ENCODE peak calls at places on chromosomes 6 and 20, in eight cellular contexts. A is uterus, X is body of pancreas, G is endothelial cell of umbilical vein, L is thyroid gland, H is gastrocnemius medialis, P is HCT116, Y is adrenal gland. T is an unnamed sample.

GRCh38 chr20:59351148-59352040 is 51.0 kb downstream of the EDN3 start:
- DNase-seq in A (no peak), X (no peak), G (no peak), L (no peak), H (no peak), P (no peak), Y (no peak), T (no peak)

GRCh38 chr6:25670793-25671513 is 18.9 kb downstream of the SCGN start:
- DNase-seq in A (no peak), X (no peak), G (peak; percentile 2), L (no peak), H (no peak), P (peak; percentile 34), Y (no peak), T (no peak)

GRCh38 chr6:88665131-88665530 is 298.3 kb downstream of the RNGTT start:
- DNase-seq in A (no peak), X (no peak), G (no peak), L (peak; percentile 37), H (no peak), P (no peak), Y (no peak), T (no peak)

GRCh38 chr6:27599859-27600532 is 127.1 kb upstream of the ZNF184 start:
- DNase-seq in A (no peak), X (no peak), G (no peak), L (no peak), H (no peak), P (no peak), Y (no peak), T (no peak)

GRCh38 chr6:54361188-54361587 is 52.9 kb downstream of the TINAG start:
- DNase-seq in A (no peak), X (no peak), G (no peak), L (no peak), H (no peak), P (no peak), Y (no peak), T (no peak)

GRCh38 chr6:35370124-35370741 is 27.9 kb downstream of the PPARD start:
- DNase-seq in A (peak; percentile 52), X (peak; percentile 19), G (peak; percentile 83), L (peak; percentile 48), H (peak; percentile 98), P (peak; percentile 73), Y (peak; percentile 86), T (peak; percentile 44)

GRCh38 chr20:53847118-53847842 is 223.1 kb downstream of the BCAS1 start:
- DNase-seq in A (no peak), X (no peak), G (no peak), L (no peak), H (no peak), P (no peak), Y (peak; percentile 10), T (no peak)

GRCh38 chr20:44142416-44142815 is 44.6 kb downstream of the JPH2 start:
- DNase-seq in A (peak; percentile 68), X (no peak), G (no peak), L (no peak), H (no peak), P (no peak), Y (no peak), T (no peak)

GRCh38 chr20:58634818-58635665 is 16.0 kb upstream of the STX16 start:
- DNase-seq in A (peak; percentile 26), X (no peak), G (no peak), L (peak; percentile 22), H (no peak), P (no peak), Y (no peak), T (no peak)

GRCh38 chr6:109349419-109349987 is 32.8 kb downstream of the CD164 start:
- DNase-seq in A (no peak), X (peak; percentile 61), G (peak; percentile 55), L (peak; percentile 38), H (no peak), P (no peak), Y (peak; percentile 47), T (no peak)

GRCh38 chr20:62202083-62202395 is 18.0 kb downstream of the HRH3 start:
- DNase-seq in A (no peak), X (no peak), G (no peak), L (no peak), H (no peak), P (no peak), Y (no peak), T (no peak)

GRCh38 chr6:108616544-108616943 is 55.8 kb downstream of the FOXO3 start:
- DNase-seq in A (no peak), X (no peak), G (no peak), L (no peak), H (no peak), P (no peak), Y (no peak), T (no peak)

GRCh38 chr6:147802400-147802799 is 293.9 kb downstream of the SAMD5 start:
- DNase-seq in A (no peak), X (no peak), G (no peak), L (no peak), H (no peak), P (no peak), Y (no peak), T (no peak)

GRCh38 chr20:6017467-6017866 is 36.4 kb downstream of the LRRN4 start:
- DNase-seq in A (no peak), X (no peak), G (no peak), L (no peak), H (no peak), P (no peak), Y (no peak), T (no peak)

GRCh38 chr6:106547053-106547414 is 82.3 kb downstream of the RTN4IP1 start:
- DNase-seq in A (no peak), X (no peak), G (peak; percentile 94), L (no peak), H (no peak), P (peak; percentile 49), Y (no peak), T (no peak)

GRCh38 chr20:16615199-16615598 is 42.0 kb upstream of the KIF16B start:
- DNase-seq in A (peak; percentile 19), X (no peak), G (peak; percentile 5), L (no peak), H (no peak), P (no peak), Y (peak; percentile 11), T (no peak)

GRCh38 chr6:116465246-116465645 is 4.1 kb downstream of the CALHM6 start:
- DNase-seq in A (no peak), X (no peak), G (peak; percentile 28), L (no peak), H (no peak), P (no peak), Y (peak; percentile 54), T (no peak)

GRCh38 chr20:59948828-59949720 is 8.9 kb downstream of the FAM217B start:
- DNase-seq in A (no peak), X (no peak), G (peak; percentile 57), L (peak; percentile 6), H (no peak), P (peak; percentile 29), Y (peak; percentile 48), T (no peak)

DNA sequence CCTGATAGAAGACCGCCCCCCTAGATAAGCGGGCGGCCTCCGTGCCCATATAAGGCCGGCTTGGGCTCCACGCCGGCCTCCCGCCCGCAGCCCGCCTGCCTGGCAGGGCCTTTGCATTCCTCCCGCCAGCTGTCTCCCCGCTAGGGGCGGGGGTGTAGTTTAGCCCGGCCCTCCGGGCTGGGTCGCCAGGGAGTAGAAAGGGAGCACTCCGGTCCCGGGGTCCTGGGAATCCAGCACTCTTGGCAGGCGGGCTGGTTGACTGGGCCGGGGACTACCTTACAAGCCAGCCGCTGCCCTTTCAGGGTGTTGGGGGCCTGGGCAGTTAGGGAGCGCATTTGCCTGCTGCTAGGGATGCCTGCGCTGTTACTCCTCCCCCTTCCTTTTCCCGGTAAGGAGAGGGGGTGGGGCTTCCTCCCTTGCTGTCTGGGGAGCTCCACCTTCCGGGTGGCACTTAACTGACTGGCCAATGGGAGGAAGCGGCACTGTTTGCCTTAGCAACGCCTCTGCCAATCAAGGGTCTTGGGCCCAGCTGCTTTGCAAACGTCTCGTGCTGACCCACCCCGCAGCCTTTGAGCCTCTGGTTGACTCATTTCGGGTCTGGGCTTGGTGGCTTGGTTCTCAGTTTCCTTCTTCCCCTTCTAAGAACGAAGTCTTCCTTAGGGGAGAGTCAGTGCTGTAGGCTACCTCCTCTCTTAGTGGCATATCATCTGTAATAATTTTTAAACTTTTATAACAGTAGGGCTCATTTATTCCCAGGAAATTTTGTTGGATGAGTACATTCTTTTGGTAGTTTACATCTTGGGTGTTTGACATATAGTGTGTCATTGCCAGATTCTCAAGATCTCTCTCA is 3.4 kb downstream of the SRF start:
- DNase-seq in A (peak; percentile 95), X (peak; percentile 97), G (peak; percentile 99), L (peak; percentile 99), H (peak; percentile 99), P (peak; percentile 94), Y (peak; percentile 99), T (peak; percentile 95)
- TF ChIP-seq CTCF in A (peak; percentile 29), X (peak; percentile 41), G (peak; percentile 28), L (no peak), H (peak; percentile 28), P (no peak), Y (no peak), T (no peak)

DNA sequence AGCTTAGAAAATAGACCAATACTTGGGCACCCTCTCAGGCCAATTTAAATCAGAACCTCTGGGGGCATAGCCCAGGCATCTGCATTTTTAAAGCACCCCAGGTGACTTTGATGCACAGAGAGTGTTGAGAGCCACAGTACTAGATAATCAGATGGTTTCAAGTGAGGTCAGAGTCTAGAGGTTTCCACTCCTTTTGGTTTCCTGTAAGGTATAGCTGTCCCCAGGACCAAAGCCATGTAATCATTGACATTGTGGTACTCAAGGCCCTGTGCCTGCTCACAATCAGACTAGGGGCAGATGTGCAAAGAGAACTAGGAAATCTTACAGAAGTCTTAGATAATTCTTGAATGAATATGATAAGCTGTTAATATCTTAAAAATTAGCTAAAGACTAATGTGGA is 9.1 kb downstream of the FILIP1 start:
- DNase-seq in A (no peak), X (no peak), G (no peak), L (no peak), H (no peak), P (no peak), Y (no peak), T (no peak)
- TF ChIP-seq POLR2A in A (no peak), X (no peak), G (no peak), L (no peak), H (no peak), P (no peak), Y (no peak), T (no peak)

DNA sequence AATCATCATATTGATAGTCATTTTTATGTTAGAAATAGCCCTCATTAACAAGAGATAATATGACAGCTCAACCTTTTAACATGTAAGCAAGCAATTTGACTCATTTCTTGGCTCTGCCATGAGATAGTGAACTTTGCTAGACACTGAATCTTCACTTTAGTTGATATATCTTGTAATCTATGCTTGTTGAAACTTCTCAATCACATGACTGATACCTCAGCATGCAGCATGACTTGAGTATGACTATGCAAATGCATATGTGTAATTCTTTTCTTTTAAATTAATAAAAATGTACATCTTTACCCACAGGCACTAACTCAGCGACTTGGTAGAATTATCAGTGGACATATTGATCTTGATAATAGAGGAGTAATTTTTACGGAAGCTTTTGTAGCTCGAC is 6.6 kb downstream of the UFL1 start:
- DNase-seq in A (no peak), X (no peak), G (no peak), L (no peak), H (no peak), P (no peak), Y (no peak), T (no peak)
- H3K36me3 ChIP-seq in A (no peaks in the 10 kb centered on the region), X (peaks cover 8% of the 10 kb centered on the region), G (peaks cover 20% of the 10 kb centered on the region), L (peaks cover 37% of the 10 kb centered on the region), H (no peaks in the 10 kb centered on the region), P (peaks cover 14% of the 10 kb centered on the region), Y (peaks cover 64% of the 10 kb centered on the region), T (peaks cover 10% of the 10 kb centered on the region)

DNA sequence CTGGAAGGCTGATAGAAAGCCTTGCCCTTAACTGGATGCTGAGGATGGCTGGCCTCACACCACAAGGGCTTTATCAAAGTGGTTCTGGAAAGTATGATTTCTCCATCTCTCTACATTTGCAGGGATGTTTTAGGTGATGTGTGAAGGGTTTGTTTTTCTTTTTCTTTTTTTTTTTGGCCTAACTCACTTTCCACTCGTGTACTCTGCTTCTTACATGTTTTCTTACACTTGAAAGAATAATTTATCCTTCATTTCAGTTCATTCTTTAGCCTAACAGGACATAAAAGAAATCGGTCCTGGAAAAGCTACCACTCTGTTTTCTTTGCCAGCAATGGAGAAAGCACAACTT is 41.2 kb downstream of the ISM1 start:
- DNase-seq in A (no peak), X (no peak), G (peak; percentile 11), L (no peak), H (no peak), P (no peak), Y (no peak), T (no peak)
- TF ChIP-seq CTCF in A (no peak), X (no peak), G (no peak), L (no peak), H (no peak), P (no peak), Y (no peak), T (no peak)